ENCODE peak calls at places on chromosomes 7 and 10, in nine cellular contexts. E is non-pigmented ciliary epithelial cell, J is colonic mucosa, V is RPMI8226, D is left lung, L is BE2C, G is GM18507, S is A172, F is fibroblast of gingiva. H is an unnamed sample.
A peak's percentile ranks its signal among the peaks of the same experiment; 100 is the strongest.

GRCh38 chr7:5553298-5553877 is 129.8 kb upstream of the TNRC18 start:
- DNase-seq in E (no peak), J (peak; percentile 69), V (no peak), D (no peak), L (no peak), G (no peak), S (peak; percentile 80), F (no peak), H (no peak)

GRCh38 chr7:74438327-74438726 is 15.4 kb upstream of the GTF2IRD1 start:
- DNase-seq in E (no peak), J (no peak), V (no peak), D (no peak), L (no peak), G (no peak), S (no peak), F (no peak), H (no peak)

GRCh38 chr7:72234086-72234485 is 178.1 kb downstream of the CALN1 start:
- DNase-seq in E (no peak), J (no peak), V (peak; percentile 7), D (no peak), L (no peak), G (no peak), S (no peak), F (no peak), H (no peak)

GRCh38 chr7:155763721-155764431 is 48.4 kb downstream of the SHH start:
- DNase-seq in E (peak; percentile 45), J (no peak), V (no peak), D (no peak), L (no peak), G (no peak), S (no peak), F (no peak), H (no peak)

GRCh38 chr10:71939861-71940474 is 24.2 kb upstream of the CHST3 start:
- DNase-seq in E (no peak), J (no peak), V (no peak), D (no peak), L (no peak), G (no peak), S (no peak), F (no peak), H (no peak)

GRCh38 chr10:112799726-112800510 is 150.1 kb upstream of the TCF7L2 start:
- DNase-seq in E (no peak), J (no peak), V (no peak), D (no peak), L (no peak), G (no peak), S (no peak), F (no peak), H (no peak)

GRCh38 chr7:151089893-151090730 is 3.8 kb downstream of the AGAP3 start:
- DNase-seq in E (no peak), J (no peak), V (no peak), D (peak; percentile 63), L (no peak), G (no peak), S (no peak), F (peak; percentile 55), H (no peak)

GRCh38 chr7:151244871-151245346 is 3.6 kb downstream of the SMARCD3 start:
- DNase-seq in E (no peak), J (no peak), V (no peak), D (no peak), L (no peak), G (no peak), S (no peak), F (no peak), H (no peak)

GRCh38 chr7:134690016-134690415 is 43.4 kb downstream of the BPGM start:
- DNase-seq in E (no peak), J (no peak), V (peak; percentile 31), D (no peak), L (no peak), G (no peak), S (peak; percentile 28), F (peak; percentile 74), H (no peak)

H was measured in CD14-positive monocyte.